ENCODE peak calls at places on chromosomes 16 and 17, in five cellular contexts. C is cardiac muscle cell; T is AG09309; B is iris pigment epithelial cell; O is stimulated activated CD8-positive, alpha-beta memory T cell treated with anti-CD3 and anti-CD28 coated beads, Interleukin-7, amount 100 ng/mL, for 24 hours. G is an unnamed sample.

GRCh38 chr17:76714822-76715461 is 4.2 kb upstream of the MXRA7 start:
- DNase-seq in C (peak), T (no peak), B (peak), O (peak), G (peak)

GRCh38 chr17:60769327-60769726 is 91.7 kb downstream of the BCAS3 start:
- DNase-seq in B (no peak), T (no peak), C (no peak), O (no peak), G (no peak)

GRCh38 chr17:38921756-38922411 is 3.5 kb upstream of the LASP1NB start:
- DNase-seq in C (no peak), T (no peak), O (no peak), B (no peak), G (no peak)

GRCh38 chr17:41642252-41643156 is 18.1 kb upstream of the KRT17 start:
- DNase-seq in B (no peak), C (no peak), T (no peak), O (no peak), G (no peak)

GRCh38 chr16:11178424-11178823 is 77.6 kb downstream of the SOCS1 start:
- DNase-seq in O (no peak), T (no peak), B (no peak), C (no peak), G (no peak)

GRCh38 chr17:6045621-6046357 is 24.4 kb upstream of the WSCD1 start:
- DNase-seq in B (no peak), C (no peak), T (no peak), O (no peak), G (no peak)

GRCh38 chr17:79810138-79811027 is 13.5 kb upstream of the CBX8 start:
- DNase-seq in T (no peak), C (peak), O (peak), B (peak), G (peak)

GRCh38 chr16:82396509-82396908 is 226.5 kb upstream of the MPHOSPH6 start:
- DNase-seq in T (no peak), O (no peak), C (no peak), B (no peak), G (no peak)

GRCh38 chr16:53090591-53091507 is 36.1 kb downstream of the CHD9 start:
- DNase-seq in C (no peak), O (no peak), T (peak), B (peak), G (peak)

G was measured in choroid plexus epithelial cell.